ENCODE peak calls at places on chromosomes 12 and 14, in ten cellular contexts. R, M, I, C, O, H, L, N, Y and B are unnamed samples.

GRCh38 chr12:13299457-13299856 is 102.9 kb downstream of the EMP1 start:
- DNase-seq in R (no peak), M (no peak), I (no peak), C (no peak), O (no peak), H (no peak), L (no peak), N (no peak), Y (no peak), B (no peak)

GRCh38 chr14:61178226-61179060 is 102.7 kb downstream of the TMEM30B start:
- DNase-seq in R (peak), M (no peak), I (peak), C (peak), O (peak), H (peak), L (no peak), N (no peak), Y (no peak), B (peak)

GRCh38 chr12:132583736-132584135 is 26.6 kb downstream of the LRCOL1 start:
- DNase-seq in R (no peak), M (no peak), I (no peak), C (no peak), O (peak), H (no peak), L (no peak), N (no peak), Y (no peak), B (no peak)

GRCh38 chr14:41606249-41607118 is at the start of gene LRFN5:
- DNase-seq in R (no peak), M (peak), I (no peak), C (no peak), O (peak), H (peak), L (no peak), N (peak), Y (no peak), B (peak)

GRCh38 chr14:103871596-103872480 is 24.5 kb upstream of the PPP1R13B start:
- DNase-seq in R (peak), M (peak), I (no peak), C (no peak), O (peak), H (no peak), L (peak), N (no peak), Y (peak), B (no peak)

GRCh38 chr12:69096669-69097364 is 142.6 kb upstream of the CPSF6 start:
- DNase-seq in R (no peak), M (no peak), I (peak), C (no peak), O (no peak), H (peak), L (no peak), N (no peak), Y (no peak), B (no peak)

GRCh38 chr12:101116911-101117310 is 93.1 kb downstream of the SLC5A8 start:
- DNase-seq in R (no peak), M (no peak), I (no peak), C (no peak), O (no peak), H (no peak), L (no peak), N (peak), Y (no peak), B (no peak)

GRCh38 chr14:64788706-64789105 is 84.5 kb downstream of the PLEKHG3 start:
- DNase-seq in R (no peak), M (no peak), I (peak), C (peak), O (no peak), H (peak), L (no peak), N (no peak), Y (no peak), B (peak)

GRCh38 chr14:74848768-74849167 is 27.2 kb downstream of the PROX2 start:
- DNase-seq in R (no peak), M (no peak), I (no peak), C (no peak), O (no peak), H (peak), L (no peak), N (no peak), Y (no peak), B (no peak)

GRCh38 chr14:33052899-33053400 is 114.3 kb downstream of the NPAS3 start:
- DNase-seq in R (no peak), M (no peak), I (no peak), C (no peak), O (no peak), H (no peak), L (no peak), N (peak), Y (no peak), B (no peak)

GRCh38 chr12:25053021-25053271 is 104.0 kb upstream of the BCAT1 start:
- DNase-seq in R (no peak), M (no peak), I (no peak), C (no peak), O (no peak), H (no peak), L (no peak), N (no peak), Y (no peak), B (no peak)

GRCh38 chr12:106021516-106021915 is 117.2 kb downstream of the NUAK1 start:
- DNase-seq in R (no peak), M (no peak), I (no peak), C (no peak), O (peak), H (no peak), L (no peak), N (no peak), Y (no peak), B (no peak)

GRCh38 chr12:57216014-57216891 is at the start of gene NXPH4:
- DNase-seq in R (peak), M (no peak), I (no peak), C (no peak), O (peak), H (no peak), L (no peak), N (peak), Y (peak), B (peak)

GRCh38 chr14:24851837-24852236 is 198.1 kb downstream of the STXBP6 start:
- DNase-seq in R (no peak), M (no peak), I (no peak), C (no peak), O (peak), H (no peak), L (no peak), N (no peak), Y (no peak), B (no peak)

GRCh38 chr12:6688543-6688999 is 604 bp downstream of the ZNF384 start:
- DNase-seq in R (peak), M (peak), I (peak), C (no peak), O (no peak), H (peak), L (no peak), N (no peak), Y (peak), B (no peak)

GRCh38 chr14:77141592-77142288 is at the start of gene ZDHHC22:
- DNase-seq in R (no peak), M (no peak), I (no peak), C (no peak), O (peak), H (no peak), L (no peak), N (peak), Y (no peak), B (no peak)

GRCh38 chr12:111578276-111578970 is 20.7 kb downstream of the ATXN2 start:
- DNase-seq in R (no peak), M (no peak), I (peak), C (peak), O (no peak), H (peak), L (no peak), N (no peak), Y (no peak), B (peak)

GRCh38 chr12:48157889-48158370 is 615 bp upstream of the ASB8 start:
- DNase-seq in R (no peak), M (no peak), I (no peak), C (no peak), O (no peak), H (no peak), L (peak), N (no peak), Y (no peak), B (no peak)

GRCh38 chr14:20454359-20454644 is 310 bp downstream of the OSGEP start:
- DNase-seq in R (peak), M (no peak), I (no peak), C (no peak), O (no peak), H (no peak), L (no peak), N (peak), Y (peak), B (no peak)

GRCh38 chr12:110314308-110314707 is 33.3 kb downstream of the ATP2A2 start:
- DNase-seq in R (no peak), M (no peak), I (no peak), C (peak), O (no peak), H (peak), L (no peak), N (no peak), Y (no peak), B (no peak)

GRCh38 chr12:88291498-88292131 is 149.5 kb downstream of the TMTC3 start:
- DNase-seq in R (no peak), M (no peak), I (no peak), C (no peak), O (no peak), H (no peak), L (no peak), N (no peak), Y (no peak), B (no peak)

GRCh38 chr14:75831455-75831854 is 150.3 kb downstream of the TGFB3 start:
- DNase-seq in R (peak), M (peak), I (peak), C (no peak), O (no peak), H (peak), L (peak), N (peak), Y (no peak), B (peak)

GRCh38 chr12:49422038-49422575 is 54.8 kb downstream of the SPATS2 start:
- DNase-seq in R (no peak), M (no peak), I (no peak), C (no peak), O (no peak), H (no peak), L (no peak), N (no peak), Y (no peak), B (no peak)

GRCh38 chr14:98008381-98009113 is 1211.4 kb downstream of the VRK1 start:
- DNase-seq in R (no peak), M (no peak), I (no peak), C (no peak), O (no peak), H (no peak), L (no peak), N (no peak), Y (no peak), B (no peak)

GRCh38 chr14:30005114-30005698 is 77.6 kb upstream of the PRKD1 start:
- DNase-seq in R (no peak), M (no peak), I (peak), C (peak), O (peak), H (peak), L (no peak), N (peak), Y (no peak), B (peak)

GRCh38 chr12:6044082-6044481 is 80.4 kb downstream of the VWF start:
- DNase-seq in R (no peak), M (peak), I (no peak), C (no peak), O (no peak), H (no peak), L (no peak), N (no peak), Y (no peak), B (no peak)

GRCh38 chr12:81888341-81888740 is 129.2 kb upstream of the PPFIA2 start:
- DNase-seq in R (no peak), M (no peak), I (no peak), C (no peak), O (peak), H (peak), L (no peak), N (no peak), Y (no peak), B (no peak)

GRCh38 chr12:72133497-72134055 is 138.6 kb upstream of the TRHDE start:
- DNase-seq in R (no peak), M (no peak), I (no peak), C (no peak), O (peak), H (no peak), L (no peak), N (no peak), Y (no peak), B (no peak)